ENCODE peak calls at places on chromosomes 4 and X, in nine cellular contexts. A is tibial nerve; M is mammary epithelial cell; W is CD8-positive, alpha-beta memory T cell; S is A549; U is stomach; O is breast epithelium; Z is lower lobe of right lung; C is GM23248. T is an unnamed sample. For H3K9me3 and H3K4me1, the result is how much of the 10 kb centered on the place peaks cover.

GRCh38 chr4:32831104-32831503 is 2110.9 kb downstream of the PCDH7 start:
- DNase-seq in O (no peak), Z (no peak), U (no peak), W (no peak), A (no peak), S (no peak), C (no peak), M (no peak), T (no peak)

GRCh38 chr4:87219648-87220093 is 747 bp downstream of the KLHL8 start:
- DNase-seq in A (peak), C (peak), W (no peak), Z (peak), U (peak), M (no peak), S (peak), O (no peak), T (peak)

GRCh38 chrX:83658731-83659130 is 150.6 kb downstream of the POU3F4 start:
- DNase-seq in U (no peak), C (no peak), W (no peak), S (peak), O (no peak), A (no peak), M (no peak), Z (no peak), T (peak)

GRCh38 chr4:41466249-41466648 is 71.7 kb upstream of the LIMCH1 start:
- DNase-seq in A (no peak), O (no peak), M (no peak), C (no peak), U (no peak), S (no peak), W (no peak), Z (no peak), T (no peak)

GRCh38 chr4:57102050-57102564 is 8.1 kb downstream of the IGFBP7 start:
- DNase-seq in W (no peak), A (peak), C (peak), S (peak), O (no peak), Z (no peak), U (no peak), M (peak), T (peak)

GRCh38 chr4:55993994-55994657 is 45.4 kb downstream of the CEP135 start:
- DNase-seq in A (no peak), C (no peak), S (no peak), Z (no peak), W (no peak), U (no peak), M (no peak), O (no peak), T (no peak)

GRCh38 chr4:17544831-17545234 is 29.9 kb downstream of the CLRN2 start:
- DNase-seq in W (no peak), Z (no peak), U (peak), S (no peak), C (no peak), M (no peak), O (no peak), A (no peak), T (peak)

GRCh38 chrX:37846141-37846540 is 1.2 kb downstream of the DYNLT3 start:
- DNase-seq in A (no peak), M (peak), W (peak), U (no peak), O (no peak), S (no peak), Z (no peak), C (peak), T (no peak)

GRCh38 chrX:110723844-110724243 is 71.8 kb downstream of the CHRDL1 start:
- DNase-seq in M (no peak), U (no peak), Z (no peak), O (no peak), W (no peak), S (no peak), A (no peak), C (no peak), T (peak)

GRCh38 chr4:67713531-67714247 is 12.7 kb upstream of the UBA6 start:
- DNase-seq in W (no peak), A (no peak), S (peak), Z (no peak), M (peak), C (peak), U (no peak), O (no peak), T (no peak)

GRCh38 chrX:308821-309520 is 9.6 kb downstream of the GTPBP6 start:
- DNase-seq in Z (peak), W (no peak), O (peak), M (no peak), A (no peak), C (no peak), U (no peak), S (no peak), T (no peak)

GRCh38 chr4:37998225-37998624 is 38.0 kb downstream of the PTTG2 start:
- DNase-seq in W (no peak), S (no peak), M (no peak), Z (no peak), C (no peak), U (no peak), O (no peak), A (no peak), T (peak)

GRCh38 chrX:78650906-78651437 is 8.2 kb downstream of the RTL3 start:
- DNase-seq in A (no peak), Z (no peak), C (peak), M (no peak), O (no peak), S (no peak), U (no peak), W (peak), T (peak)

GRCh38 chrX:123881330-123881729 is 21.5 kb downstream of the XIAP start:
- DNase-seq in W (no peak), Z (no peak), C (no peak), O (no peak), M (no peak), S (no peak), A (no peak), U (no peak), T (no peak)

GRCh38 chrX:124194209-124194608 is 138.3 kb upstream of the TEX13D start:
- DNase-seq in A (no peak), U (no peak), W (no peak), Z (no peak), S (no peak), M (no peak), C (no peak), O (no peak), T (peak)

GRCh38 chr4:138003248-138003647 is 238.9 kb downstream of the SLC7A11 start:
- DNase-seq in S (no peak), W (no peak), U (no peak), O (no peak), A (no peak), M (no peak), Z (no peak), C (peak), T (no peak)

GRCh38 chrX:109190542-109190941 is 291.3 kb downstream of the GUCY2F start:
- DNase-seq in C (no peak), A (no peak), O (no peak), Z (no peak), S (no peak), W (no peak), U (no peak), M (no peak), T (no peak)

GRCh38 chrX:136176399-136176825 is 29.1 kb downstream of the FHL1 start:
- DNase-seq in S (peak), Z (no peak), C (peak), U (no peak), M (peak), A (peak), W (no peak), O (no peak), T (no peak)

GRCh38 chr4:104451573-104451972 is 43.1 kb downstream of the CXXC4 start:
- DNase-seq in M (peak), U (no peak), O (no peak), A (no peak), S (peak), C (no peak), Z (no peak), W (no peak), T (peak)

GRCh38 chr4:71202703-71203102 is 136.1 kb upstream of the SLC4A4 start:
- DNase-seq in Z (no peak), A (no peak), W (no peak), C (peak), S (no peak), O (no peak), M (no peak), U (no peak), T (no peak)

GRCh38 chr4:84917869-84918600 is 48.5 kb downstream of the WDFY3 start:
- DNase-seq in O (no peak), W (no peak), U (no peak), Z (no peak), S (no peak), M (no peak), A (no peak), C (peak), T (no peak)

GRCh38 chrX:112051546-112051945 is 31.0 kb downstream of the TRPC5 start:
- DNase-seq in U (no peak), C (no peak), O (no peak), W (no peak), M (no peak), Z (no peak), S (no peak), A (no peak), T (no peak)

DNA sequence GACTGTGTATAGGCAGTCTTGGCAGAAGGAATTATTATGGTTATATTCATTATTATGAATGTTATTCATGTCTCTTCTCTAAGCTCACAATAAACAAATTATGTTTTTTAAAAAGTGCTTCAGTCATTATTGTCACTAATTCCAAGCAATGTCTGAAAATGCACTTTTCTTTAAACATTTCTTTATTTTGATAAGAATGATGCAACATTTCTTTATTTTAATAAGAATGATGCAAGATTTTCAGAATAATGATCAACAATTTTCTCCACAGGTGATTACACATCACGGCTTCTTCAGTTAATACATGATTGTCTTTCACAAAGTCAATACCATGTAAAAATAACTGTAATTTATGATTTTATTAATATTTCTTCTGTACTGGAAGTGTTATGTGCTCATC is 22.7 kb downstream of the MAGEA4 start:
- DNase-seq in S (no peak), Z (no peak), U (no peak), A (no peak), M (no peak), C (no peak), W (no peak), O (no peak), T (no peak)
- H3K9me3 ChIP-seq in S (under half), Z (under half), U (under half), A (under half), M (under half), C (under half), W (under half), O (under half), T (under half)

GRCh38 chr4:30836231-30836630 is 116.1 kb downstream of the PCDH7 start:
- DNase-seq in M (no peak), A (no peak), O (no peak), W (no peak), U (no peak), C (no peak), Z (no peak), S (no peak), T (no peak)
- H3K4me3 ChIP-seq in M (no peak), A (no peak), O (no peak), W (no peak), U (no peak), C (no peak), Z (no peak), S (no peak), T (no peak)

DNA sequence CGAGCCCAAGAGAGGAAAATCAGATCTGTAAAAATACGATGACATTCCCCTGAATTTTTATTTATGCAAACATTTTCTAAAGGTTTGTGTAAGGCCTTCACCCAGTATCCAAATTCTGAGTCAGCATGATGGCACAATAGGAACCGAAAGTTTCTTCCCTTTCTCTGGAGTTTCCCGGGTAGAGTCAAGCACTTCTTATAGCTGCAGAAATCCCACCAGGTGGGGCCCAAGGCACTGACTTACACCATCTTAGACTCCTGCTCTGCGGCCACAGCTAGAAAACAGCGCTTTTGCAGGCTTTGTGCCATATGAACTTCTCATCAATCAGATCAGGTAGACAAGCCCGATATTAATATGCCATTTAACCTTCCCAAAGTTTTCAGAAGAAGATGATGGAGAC is 13.4 kb downstream of the LEF1 start:
- DNase-seq in U (no peak), S (no peak), W (no peak), C (no peak), O (no peak), Z (no peak), M (peak), A (no peak), T (no peak)
- H3K4me1 ChIP-seq in U (under half), S (under half), W (half or more), C (under half), O (under half), Z (under half), M (under half), A (under half), T (under half)

DNA sequence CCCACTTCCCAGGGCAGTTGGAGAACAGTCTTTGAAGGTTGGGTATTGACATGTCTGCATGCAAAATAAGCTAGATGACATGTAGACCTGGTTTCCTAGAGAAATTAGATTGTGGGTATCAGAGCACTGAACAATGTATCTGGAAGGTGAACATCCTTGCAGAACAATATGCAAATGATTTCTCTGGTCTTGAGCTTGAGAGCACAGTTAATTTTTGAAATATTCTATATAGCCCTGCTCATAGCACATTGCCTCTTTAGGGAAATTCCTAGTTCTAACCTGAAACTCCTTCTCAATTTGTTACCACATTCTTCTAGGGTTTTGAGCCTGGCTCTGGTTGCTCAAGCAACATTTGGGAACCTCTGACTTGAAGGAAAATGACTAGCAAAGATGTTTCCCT is 41.6 kb upstream of the LAS1L start:
- DNase-seq in U (no peak), A (no peak), Z (no peak), S (no peak), W (no peak), M (no peak), C (no peak), O (no peak), T (no peak)
- H3K9me3 ChIP-seq in U (under half), A (under half), Z (under half), S (under half), W (under half), M (under half), C (under half), O (under half), T (under half)

DNA sequence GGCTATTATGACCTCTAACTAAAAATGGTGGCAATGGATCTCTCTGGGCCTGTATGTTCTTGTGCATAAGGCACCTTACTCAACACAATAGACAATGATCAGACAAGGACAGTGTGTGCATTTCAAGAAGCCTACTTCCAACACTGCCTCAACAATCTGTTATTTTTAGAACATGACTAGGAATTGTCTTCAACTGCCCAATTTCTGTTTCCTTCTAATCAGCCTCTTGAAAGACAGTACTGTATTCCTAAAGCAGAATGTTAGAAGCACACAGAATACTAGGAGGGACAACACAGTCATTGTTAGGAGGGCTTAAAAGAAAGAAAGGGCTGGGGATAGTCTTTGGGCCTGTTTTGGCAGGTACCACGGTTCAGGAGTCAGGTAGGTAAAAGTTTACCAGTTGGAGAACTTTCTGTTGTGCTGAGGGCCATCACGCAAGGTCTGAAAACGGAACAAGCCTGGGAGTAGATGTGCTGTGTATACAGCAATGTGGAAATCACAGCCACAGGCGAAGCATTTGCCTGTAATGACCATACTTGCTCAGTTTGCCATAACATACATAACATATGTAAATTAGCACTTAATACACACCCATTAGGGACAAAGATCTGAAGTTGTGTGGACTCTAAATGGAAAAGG is 100.8 kb upstream of the ATXN3L start:
- DNase-seq in Z (no peak), U (no peak), S (no peak), A (no peak), O (no peak), M (peak), W (no peak), C (no peak), T (no peak)
- H3K4me3 ChIP-seq in Z (no peak), U (no peak), S (no peak), A (no peak), O (no peak), M (no peak), W (no peak), C (no peak), T (no peak)

DNA sequence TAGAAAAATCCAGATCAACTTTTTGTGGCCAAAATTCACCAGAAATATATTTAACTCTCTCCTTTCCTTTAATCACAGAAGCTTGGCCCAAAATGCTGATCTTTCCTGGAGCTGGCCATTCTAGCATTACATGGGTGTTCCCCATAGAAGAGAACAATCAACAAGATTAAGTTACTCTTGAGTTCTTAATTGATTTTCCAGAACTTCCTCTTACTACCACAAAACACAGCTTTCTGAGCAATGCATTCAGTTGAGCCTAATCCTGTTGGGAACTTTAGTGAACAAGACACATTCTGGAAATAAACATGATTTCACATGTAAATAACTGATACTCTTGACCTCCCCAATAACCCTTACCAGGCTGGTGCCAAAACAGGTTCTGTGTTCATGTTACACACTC is 45.4 kb upstream of the STIM2 start:
- DNase-seq in Z (no peak), O (no peak), C (no peak), U (no peak), W (no peak), S (no peak), M (no peak), A (no peak), T (no peak)
- H3K4me1 ChIP-seq in Z (under half), O (under half), C (under half), U (under half), W (under half), S (under half), M (under half), A (under half), T (under half)

GRCh38 chr4:170214731-170215130 is 125.0 kb upstream of the AADAT start:
- DNase-seq in W (no peak), C (no peak), U (no peak), A (no peak), M (no peak), O (no peak), S (no peak), Z (no peak), T (no peak)
- H3K9me3 ChIP-seq in W (under half), C (under half), U (under half), A (under half), M (under half), O (under half), S (under half), Z (under half), T (under half)

DNA sequence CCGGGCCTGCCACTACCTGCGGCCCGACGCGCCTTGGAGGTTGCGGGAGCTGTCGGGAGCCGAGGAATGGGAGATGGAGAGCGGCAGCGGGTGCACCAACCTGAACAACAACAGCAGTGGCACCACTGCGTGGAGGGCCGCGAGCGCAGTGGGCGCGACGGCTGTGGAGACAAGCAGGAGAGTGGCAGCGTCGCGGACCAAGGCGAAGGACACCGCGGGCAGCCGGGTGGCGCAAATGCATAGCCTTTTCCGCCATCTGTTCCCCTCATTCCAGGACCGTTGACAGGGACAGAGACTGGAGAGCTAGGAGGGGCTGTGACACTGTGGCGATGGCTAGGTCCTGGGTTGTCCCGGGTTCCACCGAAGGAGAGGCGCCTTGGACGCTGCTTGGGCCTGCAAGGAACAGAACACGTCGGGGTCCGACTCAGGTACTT is 962 bp downstream of the SOWAHD start:
- DNase-seq in M (no peak), S (no peak), U (no peak), Z (no peak), O (no peak), W (no peak), C (no peak), A (no peak), T (no peak)
- H3K4me3 ChIP-seq in M (no peak), S (no peak), U (peak), Z (peak), O (peak), W (no peak), C (peak), A (peak), T (no peak)

GRCh38 chr4:140254656-140255299 is 100.8 kb upstream of the MAML3 start:
- DNase-seq in C (peak), O (no peak), S (no peak), M (no peak), Z (no peak), U (no peak), A (no peak), W (no peak), T (no peak)
- H3K4me1 ChIP-seq in C (under half), O (under half), S (half or more), M (under half), Z (under half), U (under half), A (under half), W (under half), T (under half)